ENCODE peak calls at places on chromosomes 3 and 15, in seven cellular contexts. K is GM23338, R is HCT116, H is hepatocyte, B is GM23248, N is MM.1S, E is PC-3. D is an unnamed sample.
A peak's percentile ranks its signal among the peaks of the same experiment; 100 is the strongest.

GRCh38 chr15:64010719-64011118 is 35.6 kb downstream of the DAPK2 start:
- DNase-seq in K (no peak), R (peak; percentile 69), H (no peak), B (peak; percentile 93), N (no peak), E (peak; percentile 79), D (no peak)

GRCh38 chr15:29695486-29696167 is 126.6 kb downstream of the TJP1 start:
- DNase-seq in K (peak; percentile 48), R (no peak), H (no peak), B (no peak), N (peak; percentile 11), E (peak; percentile 34), D (peak; percentile 49)

GRCh38 chr3:19467761-19468160 is 319.5 kb downstream of the KCNH8 start:
- DNase-seq in K (peak; percentile 27), R (no peak), H (no peak), B (no peak), N (no peak), E (no peak), D (no peak)

GRCh38 chr15:90750186-90750585 is 33.0 kb downstream of the BLM start:
- DNase-seq in K (no peak), R (no peak), H (no peak), B (no peak), N (no peak), E (no peak), D (no peak)

GRCh38 chr3:154177406-154177805 is 56.2 kb downstream of the ARHGEF26 start:
- DNase-seq in K (no peak), R (no peak), H (no peak), B (no peak), N (no peak), E (no peak), D (peak; percentile 55)

GRCh38 chr3:193403307-193403706 is 24.8 kb upstream of the ATP13A5 start:
- DNase-seq in K (no peak), R (no peak), H (no peak), B (no peak), N (no peak), E (no peak), D (no peak)

GRCh38 chr15:20340931-20341661 is 200.5 kb downstream of the GOLGA6L6 start:
- DNase-seq in K (no peak), R (no peak), H (peak; percentile 91), B (no peak), N (peak; percentile 6), E (peak; percentile 14), D (peak; percentile 47)

GRCh38 chr15:77455696-77456293 is 35.1 kb downstream of the HMG20A start:
- DNase-seq in K (no peak), R (no peak), H (peak; percentile 7), B (peak; percentile 84), N (no peak), E (no peak), D (no peak)

GRCh38 chr3:134697830-134698699 is 47.2 kb upstream of the KY start:
- DNase-seq in K (no peak), R (no peak), H (no peak), B (no peak), N (no peak), E (no peak), D (no peak)

GRCh38 chr3:31439888-31440287 is 92.8 kb upstream of the STT3B start:
- DNase-seq in K (no peak), R (no peak), H (no peak), B (no peak), N (no peak), E (no peak), D (no peak)

GRCh38 chr15:92809064-92809879 is 90.9 kb upstream of the CHD2 start:
- DNase-seq in K (peak; percentile 97), R (peak; percentile 83), H (peak; percentile 99), B (peak; percentile 99), N (peak; percentile 98), E (peak; percentile 97), D (peak; percentile 99)

GRCh38 chr3:123285931-123286307 is 84.2 kb downstream of the SEC22A start:
- DNase-seq in K (no peak), R (no peak), H (no peak), B (no peak), N (no peak), E (no peak), D (no peak)

GRCh38 chr3:38130631-38131065 is 6.3 kb downstream of the ACAA1 start:
- DNase-seq in K (no peak), R (no peak), H (peak; percentile 56), B (no peak), N (no peak), E (no peak), D (no peak)

GRCh38 chr3:117059054-117059989 is 349.7 kb downstream of the TUSC7 start:
- DNase-seq in K (peak; percentile 85), R (peak; percentile 6), H (peak; percentile 63), B (peak; percentile 77), N (peak; percentile 54), E (peak; percentile 34), D (peak; percentile 57)

GRCh38 chr3:61718565-61718964 is 157.2 kb downstream of the PTPRG start:
- DNase-seq in K (no peak), R (no peak), H (no peak), B (no peak), N (no peak), E (no peak), D (no peak)

GRCh38 chr3:196499807-196500524 is 3.6 kb downstream of the RNF168 start:
- DNase-seq in K (peak; percentile 12), R (no peak), H (no peak), B (peak; percentile 17), N (no peak), E (no peak), D (no peak)

GRCh38 chr3:138945646-138946553 is 1.0 kb downstream of the FOXL2 start:
- DNase-seq in K (peak; percentile 68), R (no peak), H (peak; percentile 30), B (peak; percentile 80), N (no peak), E (no peak), D (peak; percentile 66)

GRCh38 chr3:138944136-138944658 is 2.7 kb downstream of the FOXL2 start:
- DNase-seq in K (peak; percentile 76), R (no peak), H (no peak), B (no peak), N (no peak), E (no peak), D (peak; percentile 58)

GRCh38 chr3:138943724-138944131 is 3.2 kb downstream of the FOXL2 start:
- DNase-seq in K (no peak), R (no peak), H (no peak), B (no peak), N (no peak), E (peak; percentile 31), D (peak; percentile 59)

GRCh38 chr3:138946554-138947302 is at the start of the genes FOXL2 and FOXL2NB:
- DNase-seq in K (peak; percentile 84), R (no peak), H (peak; percentile 47), B (peak; percentile 88), N (no peak), E (no peak), D (peak; percentile 75)

DNA sequence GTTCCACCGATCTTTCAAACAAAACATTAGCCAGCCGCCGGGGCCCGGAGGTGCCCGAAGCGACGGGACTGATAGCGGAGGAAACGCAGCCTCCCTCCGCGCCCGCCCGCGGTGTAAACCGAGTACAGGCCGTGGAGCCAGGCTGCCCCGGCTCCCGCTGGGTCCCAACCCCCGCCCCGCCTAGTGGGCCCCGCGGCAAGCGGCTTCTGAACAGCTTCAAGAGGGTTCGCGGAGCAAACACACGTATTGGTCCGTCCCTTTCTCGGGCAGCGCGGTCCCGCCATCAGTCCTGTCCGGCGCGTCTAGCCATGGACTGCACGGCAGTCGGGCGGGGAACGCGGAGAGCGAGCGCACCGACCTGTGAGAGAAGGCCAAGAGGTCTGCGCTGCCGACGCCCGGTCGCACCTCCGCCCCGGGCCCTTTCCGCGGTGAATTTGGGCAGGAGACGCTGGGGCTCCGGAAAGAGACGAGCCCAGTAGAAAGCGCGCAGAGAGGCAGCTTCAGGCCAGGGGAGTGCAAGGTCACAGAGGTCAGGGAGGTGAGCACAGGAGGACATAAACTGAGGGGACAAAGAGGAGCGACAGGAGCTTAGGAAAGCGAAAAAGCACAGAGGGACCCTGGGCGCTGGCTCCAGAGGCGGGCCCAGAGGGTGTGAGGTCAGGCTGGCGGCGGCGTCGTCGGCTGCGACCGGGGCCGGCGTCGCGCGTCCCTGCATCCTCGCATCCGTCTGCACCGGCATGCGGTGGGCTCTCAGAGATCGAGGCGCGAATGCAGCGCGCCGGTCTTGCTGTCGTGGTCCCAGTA is 1.9 kb downstream of the FOXL2 start:
- DNase-seq in K (peak; percentile 73), R (no peak), H (peak; percentile 29), B (no peak), N (no peak), E (no peak), D (peak; percentile 85)
- TF ChIP-seq EZH2 in K (peak; percentile 89), R (no peak), H (peak; percentile 97), B (peak; percentile 37), N (no peak), E (no peak), D (peak; percentile 100)

DNA sequence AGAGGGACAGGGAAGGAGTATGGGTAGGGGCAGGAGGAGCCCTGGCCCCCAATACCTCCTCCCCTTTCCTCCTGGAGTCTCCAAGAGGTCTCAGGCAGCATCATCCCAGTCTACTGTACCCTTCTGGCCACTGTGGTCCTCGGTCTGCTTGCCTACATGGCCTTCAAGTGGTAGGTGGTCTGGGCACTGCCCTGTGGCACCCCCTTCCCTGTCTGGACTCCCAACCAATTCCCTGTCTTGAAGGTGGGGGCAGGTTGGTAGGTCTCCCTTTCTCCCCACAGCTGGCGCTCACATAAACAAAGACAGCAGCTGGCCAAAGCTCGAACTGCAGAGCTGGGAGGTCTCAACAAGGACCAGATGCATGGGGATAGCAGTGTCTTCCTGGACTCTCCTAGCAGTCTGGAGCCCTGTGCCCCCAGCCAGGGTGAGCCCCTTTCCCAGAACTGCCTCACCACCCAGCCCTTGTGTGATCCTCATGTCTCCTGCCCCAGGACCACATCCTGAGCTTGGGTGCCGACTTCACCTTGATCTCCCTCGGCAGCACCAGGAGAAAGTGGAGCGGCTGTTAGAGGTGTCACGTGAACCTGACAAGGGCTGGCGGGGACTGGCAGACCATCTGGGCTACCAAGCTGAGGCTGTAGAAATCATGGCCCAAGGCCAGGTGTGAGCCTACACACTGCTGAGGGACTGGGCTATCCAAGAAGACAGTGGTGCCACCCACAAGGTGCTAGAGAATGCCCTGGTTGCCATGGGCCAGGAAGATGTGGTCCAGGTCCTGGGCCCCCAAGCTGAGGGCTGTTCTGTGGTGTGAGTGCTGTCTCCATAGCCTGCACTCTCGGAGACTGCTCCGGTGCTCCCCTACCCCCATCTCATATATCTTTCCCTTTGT is 33.1 kb downstream of the NBEAL2 start:
- DNase-seq in K (no peak), R (no peak), H (no peak), B (no peak), N (no peak), E (no peak), D (no peak)
- TF ChIP-seq EZH2phosphoT487 in K (no peak), R (no peak), H (no peak), B (no peak), N (no peak), E (no peak), D (no peak)

DNA sequence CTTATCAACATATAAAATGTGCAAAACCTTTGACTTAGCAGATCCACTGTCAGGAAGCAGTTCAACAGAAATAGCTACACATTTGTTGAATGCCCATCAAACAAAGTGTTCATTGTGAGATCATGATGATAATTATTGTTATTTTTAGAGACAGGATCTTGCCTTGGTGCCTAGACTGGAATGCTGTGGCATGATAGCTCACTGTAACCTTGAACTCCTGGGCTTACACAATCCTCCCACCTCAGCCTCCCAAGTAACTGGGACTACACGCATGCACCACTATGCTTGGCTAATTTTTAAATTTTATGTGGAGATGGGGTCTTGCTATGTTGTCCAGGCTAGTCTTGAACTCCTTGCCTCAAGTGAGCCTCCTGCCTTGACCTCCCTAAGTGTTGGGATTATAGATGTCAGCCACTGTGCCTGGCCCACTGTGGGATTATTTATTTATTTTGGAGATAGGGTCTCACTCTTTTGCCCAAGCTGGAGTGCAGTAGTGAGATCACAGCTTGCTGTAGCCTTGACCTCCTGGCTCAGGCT is 8.8 kb downstream of the MAP2K5 start:
- DNase-seq in K (no peak), R (no peak), H (no peak), B (no peak), N (no peak), E (no peak), D (no peak)
- TF ChIP-seq EZH2 in K (no peak), R (no peak), H (no peak), B (no peak), N (no peak), E (no peak), D (no peak)

GRCh38 chr3:96264701-96265100 is 549.7 kb upstream of the EPHA6 start:
- DNase-seq in K (no peak), R (no peak), H (no peak), B (no peak), N (no peak), E (peak; percentile 20), D (no peak)
- TF ChIP-seq EZH2phosphoT487 in K (no peak), R (no peak), H (no peak), B (no peak), N (no peak), E (no peak), D (no peak)